ENCODE peak calls at places on chromosomes 6 and 20, in nine cellular contexts. G is CD8-positive, alpha-beta T cell; S is spleen; P is fibroblast of the aortic adventitia; L is A549; R is BJ; Y is GM12865; I is GM23338; X is Peyer's patch. W is an unnamed sample.

GRCh38 chr6:42368156-42368555 is 83.6 kb downstream of the TRERF1 start:
- DNase-seq in G (peak; percentile 37), S (no peak), P (no peak), L (no peak), R (no peak), Y (peak; percentile 71), I (no peak), X (no peak), W (no peak)

GRCh38 chr20:11274137-11274536 is 600.3 kb upstream of the JAG1 start:
- DNase-seq in G (no peak), S (no peak), P (peak; percentile 80), L (peak; percentile 90), R (no peak), Y (peak; percentile 58), I (peak; percentile 74), X (no peak), W (no peak)

GRCh38 chr20:45822863-45823262 is 4.2 kb downstream of the TNNC2 start:
- DNase-seq in G (no peak), S (no peak), P (no peak), L (no peak), R (no peak), Y (no peak), I (peak; percentile 64), X (peak; percentile 78), W (no peak)

GRCh38 chr6:78390066-78390465 is 477.3 kb upstream of the IRAK1BP1 start:
- DNase-seq in G (no peak), S (no peak), P (no peak), L (no peak), R (no peak), Y (no peak), I (no peak), X (no peak), W (no peak)

GRCh38 chr20:9978395-9979004 is 56.3 kb upstream of the ANKEF1 start:
- DNase-seq in G (peak; percentile 19), S (no peak), P (peak; percentile 92), L (peak; percentile 63), R (peak; percentile 49), Y (peak; percentile 79), I (peak; percentile 81), X (no peak), W (peak; percentile 49)

GRCh38 chr20:63100926-63101699 is 94.3 kb upstream of the BHLHE23 start:
- DNase-seq in G (no peak), S (peak; percentile 52), P (no peak), L (no peak), R (no peak), Y (no peak), I (no peak), X (peak; percentile 34), W (no peak)

GRCh38 chr6:139474145-139475108 is 100.0 kb upstream of the CITED2 start:
- DNase-seq in G (no peak), S (peak; percentile 48), P (peak; percentile 52), L (no peak), R (no peak), Y (peak; percentile 44), I (peak; percentile 54), X (no peak), W (peak; percentile 61)

GRCh38 chr6:89999154-89999553 is 104.9 kb downstream of the GJA10 start:
- DNase-seq in G (no peak), S (no peak), P (no peak), L (no peak), R (no peak), Y (no peak), I (no peak), X (peak; percentile 69), W (peak; percentile 83)

GRCh38 chr6:82097676-82098075 is 149.9 kb downstream of the IBTK start:
- DNase-seq in G (no peak), S (no peak), P (no peak), L (no peak), R (no peak), Y (no peak), I (no peak), X (no peak), W (no peak)

GRCh38 chr6:77124604-77125003 is 338.7 kb downstream of the HTR1B start:
- DNase-seq in G (no peak), S (no peak), P (no peak), L (no peak), R (no peak), Y (peak; percentile 1), I (no peak), X (no peak), W (peak; percentile 7)

GRCh38 chr6:74597266-74597665 is 608.6 kb downstream of the COL12A1 start:
- DNase-seq in G (no peak), S (no peak), P (peak; percentile 45), L (no peak), R (peak; percentile 49), Y (peak; percentile 18), I (no peak), X (no peak), W (no peak)

GRCh38 chr20:33561981-33562601 is 72.2 kb downstream of the CBFA2T2 start:
- DNase-seq in G (no peak), S (no peak), P (peak; percentile 96), L (peak; percentile 53), R (peak; percentile 85), Y (no peak), I (peak; percentile 52), X (peak; percentile 61), W (peak; percentile 58)
- H3K4me3 ChIP-seq in G (no peak overlapping the region), S (no peak overlapping the region), P (no peak overlapping the region), L (no peak overlapping the region), R (no peak overlapping the region), Y (no peak overlapping the region), I (no peak overlapping the region), X (no peak overlapping the region), W (no peak overlapping the region)

GRCh38 chr20:8225658-8226057 is 93.6 kb downstream of the PLCB1 start:
- DNase-seq in G (no peak), S (no peak), P (no peak), L (no peak), R (no peak), Y (no peak), I (no peak), X (no peak), W (no peak)

GRCh38 chr20:8228315-8228714 is 96.2 kb downstream of the PLCB1 start:
- DNase-seq in G (no peak), S (no peak), P (no peak), L (no peak), R (no peak), Y (peak; percentile 42), I (no peak), X (no peak), W (no peak)

GRCh38 chr20:8226106-8226505 is 94.0 kb downstream of the PLCB1 start:
- DNase-seq in G (no peak), S (no peak), P (no peak), L (no peak), R (no peak), Y (no peak), I (no peak), X (no peak), W (no peak)

GRCh38 chr20:8229090-8229489 is 97.0 kb downstream of the PLCB1 start:
- DNase-seq in G (no peak), S (no peak), P (no peak), L (no peak), R (no peak), Y (no peak), I (no peak), X (no peak), W (no peak)

DNA sequence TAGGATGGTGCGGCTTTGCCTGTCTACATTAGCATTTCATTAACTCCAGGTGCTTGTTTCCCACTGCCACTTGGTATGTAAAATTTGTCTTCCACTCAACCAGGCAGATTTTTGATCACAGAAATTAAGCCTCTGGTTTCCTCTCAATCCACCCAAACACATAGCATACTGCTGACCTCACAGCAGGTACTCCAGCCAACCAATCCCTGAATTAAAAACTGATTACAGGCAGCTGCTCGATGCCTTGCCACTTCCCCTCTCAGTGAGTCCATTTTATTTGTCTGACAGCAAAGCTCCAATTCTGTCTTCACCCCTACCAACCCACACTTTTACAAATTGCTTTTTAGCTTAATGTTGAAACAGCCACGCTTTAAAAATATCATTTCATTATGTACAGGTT is 95.2 kb downstream of the PLCB1 start:
- DNase-seq in G (no peak), S (no peak), P (peak; percentile 30), L (no peak), R (no peak), Y (no peak), I (no peak), X (no peak), W (peak; percentile 1)
- TF ChIP-seq CTCF in G (no peak), S (no peak), P (no peak), L (no peak), R (no peak), Y (no peak), I (no peak), X (no peak), W (no peak)

DNA sequence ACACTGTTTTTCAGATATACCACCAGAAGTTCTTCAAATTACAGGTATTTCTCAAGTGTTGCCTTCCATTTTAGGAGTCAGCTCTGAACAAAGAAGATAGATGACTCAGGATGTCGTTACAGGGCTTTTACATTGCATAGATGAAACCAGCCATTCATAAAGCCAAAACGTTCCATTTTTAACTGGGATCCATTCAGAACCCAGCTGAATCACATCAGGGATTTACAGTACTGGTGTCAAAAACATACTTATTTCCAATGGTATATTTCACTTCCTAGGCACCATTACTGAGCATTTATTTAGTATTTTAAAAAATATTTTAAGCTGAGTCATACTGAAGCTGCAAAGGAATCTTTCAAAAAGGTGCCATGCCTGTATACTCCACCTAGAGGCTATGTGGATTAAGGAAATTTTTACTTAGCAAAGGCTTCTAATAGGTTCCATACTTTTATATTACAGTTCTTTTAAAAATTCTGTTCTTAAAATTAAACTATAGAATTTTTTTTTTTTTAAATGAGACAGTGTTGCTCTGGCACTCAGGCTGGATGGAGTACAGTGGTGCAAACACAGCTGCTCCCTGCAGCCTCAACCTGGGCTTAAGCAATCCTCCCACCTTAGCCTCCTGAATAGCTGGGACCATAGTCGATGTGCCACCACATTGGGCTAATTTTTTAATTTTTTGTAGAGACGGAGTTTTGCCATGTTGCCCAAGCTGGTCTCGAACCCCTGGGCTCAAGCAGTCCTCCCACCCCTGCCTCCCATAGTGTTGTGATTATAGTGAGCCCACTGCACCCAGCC is 2.6 kb downstream of the ASF1A start:
- DNase-seq in G (no peak), S (no peak), P (peak; percentile 68), L (peak; percentile 18), R (no peak), Y (peak; percentile 67), I (peak; percentile 64), X (no peak), W (no peak)
- H3K4me3 ChIP-seq in G (no peak overlapping the region), S (no peak overlapping the region), P (peak overlapping the region; percentile 87), L (peak overlapping the region; percentile 84), R (no peak overlapping the region), Y (peak overlapping the region; percentile 95), I (peak overlapping the region; percentile 88), X (no peak overlapping the region), W (peak overlapping the region; percentile 68)

GRCh38 chr6:4644962-4645361 is 131.2 kb upstream of the CDYL start:
- DNase-seq in G (no peak), S (no peak), P (no peak), L (no peak), R (no peak), Y (no peak), I (no peak), X (no peak), W (no peak)

GRCh38 chr6:4647414-4648365 is 128.5 kb upstream of the CDYL start:
- DNase-seq in G (no peak), S (peak; percentile 76), P (peak; percentile 77), L (peak; percentile 70), R (no peak), Y (peak; percentile 5), I (peak; percentile 91), X (peak; percentile 78), W (peak; percentile 66)

GRCh38 chr6:4641461-4641860 is 134.7 kb upstream of the CDYL start:
- DNase-seq in G (no peak), S (no peak), P (no peak), L (no peak), R (no peak), Y (no peak), I (no peak), X (no peak), W (no peak)

GRCh38 chr6:4649728-4650127 is 126.5 kb upstream of the CDYL start:
- DNase-seq in G (no peak), S (no peak), P (peak; percentile 39), L (no peak), R (no peak), Y (no peak), I (no peak), X (no peak), W (no peak)

GRCh38 chr6:4645713-4646356 is 130.4 kb upstream of the CDYL start:
- DNase-seq in G (no peak), S (no peak), P (no peak), L (no peak), R (no peak), Y (no peak), I (peak; percentile 60), X (no peak), W (no peak)
- TF ChIP-seq CTCF in G (no peak), S (no peak), P (no peak), L (no peak), R (no peak), Y (no peak), I (peak; percentile 46), X (no peak), W (peak; percentile 6)

W was measured in retinal pigment epithelial cell.